ENCODE peak calls at places on chromosome 15, in eight cellular contexts. H, A, E, P, S, R, U and T are unnamed samples.

GRCh38 chr15:87609474-87609873 is 647.1 kb downstream of the NTRK3 start:
- DNase-seq in H (no peak), A (no peak), E (peak), P (peak), S (peak), R (peak), U (no peak), T (peak)

GRCh38 chr15:84980196-84981053 is 1.2 kb upstream of the PDE8A start:
- DNase-seq in H (peak), A (peak), E (peak), P (peak), S (peak), R (peak), U (peak), T (peak)

GRCh38 chr15:45121706-45122417 is 7.7 kb downstream of the DUOXA2 start:
- DNase-seq in H (no peak), A (no peak), E (no peak), P (peak), S (peak), R (peak), U (no peak), T (peak)

GRCh38 chr15:63370764-63371163 is 10.9 kb downstream of the CA12 start:
- DNase-seq in H (no peak), A (no peak), E (no peak), P (no peak), S (no peak), R (no peak), U (no peak), T (no peak)

GRCh38 chr15:67850995-67851535 is 11.2 kb upstream of the RNU6-1 start:
- DNase-seq in H (no peak), A (no peak), E (no peak), P (peak), S (peak), R (no peak), U (no peak), T (peak)

GRCh38 chr15:74240897-74241614 is 4.9 kb downstream of the CCDC33 start:
- DNase-seq in H (no peak), A (no peak), E (no peak), P (no peak), S (no peak), R (no peak), U (no peak), T (no peak)

GRCh38 chr15:32718822-32719716 is 1.3 kb downstream of the GREM1 start:
- DNase-seq in H (no peak), A (no peak), E (no peak), P (peak), S (no peak), R (no peak), U (no peak), T (no peak)

GRCh38 chr15:43253431-43254403 is 13.0 kb downstream of the TGM5 start:
- DNase-seq in H (no peak), A (peak), E (no peak), P (peak), S (peak), R (peak), U (no peak), T (peak)

GRCh38 chr15:74780983-74781672 is 752 bp upstream of the CSK start:
- DNase-seq in H (no peak), A (no peak), E (no peak), P (peak), S (peak), R (no peak), U (no peak), T (peak)